ENCODE peak calls at places on chromosomes 16 and 17, in five cellular contexts. L is heart left ventricle; C is ELR; N is HAP-1; T is CD4-positive, CD25-positive, alpha-beta regulatory T cell. H is an unnamed sample.

GRCh38 chr17:16920628-16921020 is 51.3 kb downstream of the TNFRSF13B start:
- DNase-seq in L (no peak), C (no peak), N (no peak), T (no peak), H (no peak)

GRCh38 chr17:43367588-43368242 is 31.1 kb upstream of the ARL4D start:
- DNase-seq in T (peak; percentile 80), C (peak; percentile 100), N (peak; percentile 97), L (no peak), H (no peak)

GRCh38 chr16:83285921-83286320 is 521.9 kb upstream of the HSBP1 start:
- DNase-seq in C (no peak), T (no peak), L (no peak), N (no peak), H (no peak)

GRCh38 chr16:8370374-8371015 is 219.8 kb downstream of the TMEM114 start:
- DNase-seq in L (no peak), T (no peak), N (no peak), C (peak; percentile 47), H (no peak)

GRCh38 chr17:78544876-78545755 is 32.1 kb downstream of the DNAH17 start:
- DNase-seq in N (no peak), L (no peak), T (no peak), C (no peak), H (no peak)

GRCh38 chr16:49712106-49712505 is 143.8 kb downstream of the ZNF423 start:
- DNase-seq in L (no peak), T (no peak), C (no peak), N (no peak), H (no peak)

GRCh38 chr17:28901866-28902818 is 737 bp downstream of the DHRS13 start:
- DNase-seq in C (peak; percentile 59), T (peak; percentile 69), L (peak; percentile 54), N (peak; percentile 38), H (peak; percentile 58)

GRCh38 chr16:27215660-27216059 is 12.3 kb downstream of the KDM8 start:
- DNase-seq in C (no peak), T (no peak), N (no peak), L (no peak), H (no peak)

GRCh38 chr17:80861892-80862291 is 129.7 kb upstream of the CHMP6 start:
- DNase-seq in T (peak; percentile 84), C (peak; percentile 61), L (peak; percentile 49), N (no peak), H (no peak)

GRCh38 chr16:50616883-50617629 is 64.1 kb downstream of the SNX20 start:
- DNase-seq in T (peak; percentile 15), C (no peak), N (no peak), L (no peak), H (no peak)

GRCh38 chr17:77944390-77945222 is 13.9 kb upstream of the TNRC6C start:
- DNase-seq in T (no peak), N (no peak), L (no peak), C (no peak), H (no peak)

GRCh38 chr17:79131701-79132100 is 57.1 kb downstream of the ENGASE start:
- DNase-seq in T (no peak), L (no peak), N (no peak), C (no peak), H (no peak)

GRCh38 chr16:89052824-89053724 is 40.6 kb upstream of the ACSF3 start:
- DNase-seq in L (no peak), C (no peak), T (peak; percentile 32), N (peak; percentile 8), H (no peak)